ENCODE peak calls at places on chromosomes 2 and 18, in four cellular contexts. E is ureter, G is fibroblast of mammary gland, Q is kidney tubule cell. W is an unnamed sample.

GRCh38 chr18:61606759-61607158 is 273.5 kb downstream of the CDH20 start:
- DNase-seq in Q (peak; percentile 98), E (peak; percentile 81), G (peak; percentile 89), W (peak; percentile 40)

GRCh38 chr2:49934481-49934880 is 780.2 kb upstream of the FSHR start:
- DNase-seq in Q (peak; percentile 17), G (no peak), E (no peak), W (no peak)

GRCh38 chr2:65227035-65227470 is 578 bp upstream of the ACTR2 start:
- DNase-seq in Q (peak; percentile 36), E (peak; percentile 44), G (peak; percentile 30), W (no peak)

GRCh38 chr2:70467237-70467636 is 86.4 kb downstream of the TGFA start:
- DNase-seq in G (no peak), E (no peak), Q (no peak), W (no peak)

GRCh38 chr18:1296237-1296636 is 391.6 kb downstream of the ADCYAP1 start:
- DNase-seq in Q (no peak), G (no peak), E (no peak), W (no peak)

GRCh38 chr2:29688429-29688828 is 233.0 kb downstream of the ALK start:
- DNase-seq in G (no peak), Q (peak; percentile 39), E (no peak), W (no peak)

GRCh38 chr2:48983051-48983450 is 171.3 kb downstream of the FSHR start:
- DNase-seq in E (no peak), Q (no peak), G (no peak), W (no peak)

GRCh38 chr2:96888082-96889011 is 18.5 kb upstream of the SEMA4C start:
- DNase-seq in E (peak; percentile 86), G (no peak), Q (no peak), W (peak; percentile 70)

GRCh38 chr2:101883860-101884259 is 107.9 kb upstream of the IL1R2 start:
- DNase-seq in E (no peak), G (peak; percentile 77), Q (peak; percentile 68), W (no peak)

GRCh38 chr2:17272170-17272569 is 246.1 kb downstream of the RAD51AP2 start:
- DNase-seq in G (no peak), Q (peak; percentile 33), E (no peak), W (no peak)

GRCh38 chr2:151758744-151759143 is 24.5 kb upstream of the NEB start:
- DNase-seq in Q (no peak), G (no peak), E (no peak), W (no peak)

GRCh38 chr2:55966431-55967118 is 43.0 kb upstream of the EFEMP1 start:
- DNase-seq in Q (peak; percentile 52), E (no peak), G (peak; percentile 40), W (no peak)

GRCh38 chr2:230475143-230475542 is 59.1 kb downstream of the SP100 start:
- DNase-seq in Q (no peak), E (no peak), G (no peak), W (no peak)

GRCh38 chr2:1053781-1054180 is 103.1 kb downstream of the SNTG2 start:
- DNase-seq in E (no peak), Q (no peak), G (no peak), W (no peak)